ENCODE peak calls at places on chromosome 3, in four cellular contexts. Y is SK-N-SH, W is GM23248, B is PC-3. H is an unnamed sample.

GRCh38 chr3:57803647-57804081 is 47.6 kb downstream of the SLMAP start:
- DNase-seq in Y (no peak), B (peak), W (peak), H (peak)

GRCh38 chr3:15007681-15008141 is 57.4 kb downstream of the MRPS25 start:
- DNase-seq in B (peak), Y (no peak), W (peak), H (no peak)

GRCh38 chr3:74139648-74140047 is 474.8 kb downstream of the CNTN3 start:
- DNase-seq in B (no peak), Y (peak), W (peak), H (peak)

GRCh38 chr3:62046326-62046725 is 327.0 kb downstream of the FEZF2 start:
- DNase-seq in B (no peak), W (peak), Y (no peak), H (no peak)

GRCh38 chr3:52834871-52835501 is at the start of gene MUSTN1:
- DNase-seq in W (no peak), B (no peak), Y (no peak), H (peak)

GRCh38 chr3:42702982-42703694 is 540 bp upstream of the HHATL start:
- DNase-seq in W (no peak), Y (peak), B (no peak), H (no peak)

GRCh38 chr3:60954049-60954448 is 297.2 kb downstream of the FHIT start:
- DNase-seq in Y (no peak), W (peak), B (peak), H (no peak)

GRCh38 chr3:15317164-15317477 is 15.3 kb downstream of the SH3BP5 start:
- DNase-seq in Y (no peak), W (peak), B (no peak), H (no peak)

GRCh38 chr3:111904376-111905241 is 45.5 kb downstream of the PHLDB2 start:
- DNase-seq in Y (no peak), W (peak), B (peak), H (no peak)

GRCh38 chr3:186251948-186252619 is 110.0 kb downstream of the DGKG start:
- DNase-seq in Y (peak), B (no peak), W (no peak), H (no peak)

GRCh38 chr3:55543228-55543627 is 56.1 kb upstream of the WNT5A start:
- DNase-seq in B (no peak), Y (no peak), W (peak), H (no peak)

GRCh38 chr3:113626513-113627371 is 69.7 kb downstream of the USF3 start:
- DNase-seq in Y (peak), W (peak), B (peak), H (peak)

GRCh38 chr3:196792771-196793170 is 53.1 kb downstream of the PAK2 start:
- DNase-seq in B (peak), W (peak), Y (no peak), H (no peak)

GRCh38 chr3:194053136-194053535 is 82.8 kb upstream of the HES1 start:
- DNase-seq in W (no peak), Y (no peak), B (no peak), H (no peak)

GRCh38 chr3:148833223-148833622 is 5.6 kb downstream of the CPB1 start:
- DNase-seq in Y (no peak), B (no peak), W (no peak), H (no peak)

GRCh38 chr3:60001369-60001768 is 951.5 kb upstream of the CFAP20DC start:
- DNase-seq in W (no peak), Y (no peak), B (no peak), H (no peak)

GRCh38 chr3:195075199-195075940 is 195.6 kb downstream of the XXYLT1 start:
- DNase-seq in Y (no peak), B (no peak), W (no peak), H (no peak)

GRCh38 chr3:107826727-107827126 is 264.1 kb downstream of the CD47 start:
- DNase-seq in B (no peak), Y (no peak), W (no peak), H (no peak)

DNA sequence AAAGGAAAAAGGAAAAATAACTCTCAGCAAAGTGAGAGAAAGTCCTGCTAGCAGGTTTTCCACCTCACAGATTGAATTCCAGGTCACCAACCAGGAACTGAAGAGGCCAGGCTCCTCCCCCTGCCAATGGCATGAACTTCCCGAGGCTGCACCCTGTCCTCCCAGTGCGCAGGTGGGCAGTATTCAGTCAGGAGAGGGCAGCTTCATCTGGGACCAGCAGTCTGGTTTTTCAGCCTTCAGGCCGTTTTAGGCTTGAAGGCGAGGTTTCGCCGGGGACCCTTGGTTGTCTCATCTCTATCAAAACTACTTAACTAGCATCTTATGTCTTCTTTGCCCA is 41.2 kb downstream of the TRAT1 start:
- DNase-seq in B (no peak), Y (no peak), W (no peak), H (no peak)
- H3K27ac ChIP-seq in B (peak), Y (no peak), W (no peak), H (no peak)

DNA sequence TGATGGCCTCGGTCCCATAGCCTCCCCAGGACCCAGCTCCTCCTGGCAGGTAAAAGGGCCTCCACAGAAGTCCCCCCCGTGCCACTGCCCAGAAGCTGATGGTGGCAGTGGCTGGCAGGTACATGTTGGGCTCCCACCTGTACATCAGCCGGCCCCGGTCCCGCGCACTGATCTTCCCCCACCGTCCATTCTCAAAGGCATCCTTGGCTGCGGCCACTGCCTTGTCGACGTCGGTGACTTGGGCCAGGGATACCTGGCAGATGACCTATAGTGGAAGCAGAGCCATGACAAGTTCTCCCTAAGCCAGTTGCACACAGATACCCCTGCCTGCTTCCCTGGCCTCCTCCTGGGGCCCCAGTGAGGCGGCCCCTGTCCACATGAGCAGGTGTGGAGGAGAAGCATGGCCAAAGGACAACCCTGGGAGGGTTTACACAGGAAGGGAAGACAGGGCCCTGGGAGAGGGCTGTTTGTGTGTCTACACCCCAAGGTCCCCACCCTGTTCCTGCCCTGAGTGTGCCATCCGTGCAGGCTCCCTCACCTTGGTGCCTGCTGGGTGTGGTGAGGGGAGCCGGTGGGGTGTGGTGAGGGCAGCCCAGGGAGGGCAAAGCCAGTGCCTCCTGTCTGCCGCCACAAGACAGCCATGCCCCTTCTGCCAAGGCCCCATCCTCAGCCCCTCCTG is 44.8 kb downstream of the ALDH1L1 start:
- DNase-seq in W (no peak), B (no peak), Y (peak), H (no peak)
- H3K4me3 ChIP-seq in W (no peak), B (no peak), Y (no peak), H (no peak)

GRCh38 chr3:31361391-31362273 is 171.1 kb upstream of the STT3B start:
- DNase-seq in B (peak), W (peak), Y (no peak), H (peak)
- TF ChIP-seq EZH2phosphoT487 in B (no peak), W (peak), Y (no peak), H (no peak)

DNA sequence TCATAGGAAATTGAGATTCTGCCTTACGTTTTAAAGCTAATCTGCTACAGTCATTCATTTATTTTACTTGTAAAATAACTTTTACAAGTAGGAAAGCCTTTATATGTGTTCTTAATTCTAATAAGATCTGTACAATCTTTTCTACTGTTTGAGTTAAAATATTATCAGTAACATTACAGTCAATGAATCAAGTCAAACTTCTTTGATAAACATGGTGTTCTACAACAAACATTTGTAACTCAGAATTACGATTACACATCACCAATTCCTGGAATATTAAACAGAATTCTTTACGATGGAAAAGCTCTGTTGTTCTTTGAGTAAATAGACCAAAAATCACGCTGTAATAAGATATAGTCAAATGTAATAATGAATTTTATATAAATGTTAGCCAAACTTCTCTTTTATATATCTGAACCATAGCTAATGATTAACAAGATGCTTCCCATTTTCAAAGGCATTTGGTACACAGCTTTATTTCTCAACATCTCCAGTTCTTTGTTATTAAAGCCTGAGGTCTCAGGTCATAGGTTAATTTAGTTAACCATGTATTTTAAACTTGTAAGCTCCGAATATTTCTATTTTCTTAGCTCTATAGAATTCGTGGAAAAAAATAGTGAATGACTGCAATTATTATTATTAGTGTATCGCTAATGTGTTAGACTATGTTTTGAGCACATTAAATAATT is 232.4 kb downstream of the NAALADL2 start:
- DNase-seq in B (no peak), W (no peak), Y (no peak), H (no peak)
- H3K27ac ChIP-seq in B (no peak), W (no peak), Y (no peak), H (no peak)

DNA sequence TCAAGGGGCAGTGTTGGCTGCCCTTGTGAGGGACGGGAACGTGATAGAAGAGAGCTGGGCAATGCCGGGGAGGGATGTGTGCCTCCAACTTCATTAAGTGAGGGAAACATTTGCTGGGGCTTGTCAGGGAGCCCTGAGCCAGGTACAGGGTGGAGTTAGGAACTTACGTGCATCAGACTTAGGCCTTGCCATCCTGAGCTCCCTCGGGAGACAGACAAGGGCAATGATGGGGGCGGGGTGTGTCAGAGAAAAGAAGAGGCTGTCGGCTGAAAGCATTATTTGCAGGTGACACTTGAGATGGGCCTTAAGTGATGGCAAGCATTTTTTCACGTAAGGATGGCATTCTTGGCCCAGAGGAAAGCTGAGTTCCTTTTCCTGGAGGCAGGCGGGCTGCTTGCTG is 1.6 kb downstream of the FAM131A start:
- DNase-seq in Y (no peak), W (no peak), B (no peak), H (no peak)
- H3K4me3 ChIP-seq in Y (peak), W (no peak), B (no peak), H (peak)

GRCh38 chr3:132256984-132257383 is 60.2 kb upstream of the ACP3 start:
- DNase-seq in W (peak), B (peak), Y (peak), H (peak)

GRCh38 chr3:132255041-132255745 is 62.0 kb upstream of the ACP3 start:
- DNase-seq in B (peak), W (peak), Y (no peak), H (no peak)

GRCh38 chr3:132254076-132254755 is 63.0 kb upstream of the ACP3 start:
- DNase-seq in Y (no peak), B (no peak), W (peak), H (no peak)

GRCh38 chr3:132248490-132248889 is 68.7 kb upstream of the ACP3 start:
- DNase-seq in W (no peak), B (no peak), Y (no peak), H (no peak)

DNA sequence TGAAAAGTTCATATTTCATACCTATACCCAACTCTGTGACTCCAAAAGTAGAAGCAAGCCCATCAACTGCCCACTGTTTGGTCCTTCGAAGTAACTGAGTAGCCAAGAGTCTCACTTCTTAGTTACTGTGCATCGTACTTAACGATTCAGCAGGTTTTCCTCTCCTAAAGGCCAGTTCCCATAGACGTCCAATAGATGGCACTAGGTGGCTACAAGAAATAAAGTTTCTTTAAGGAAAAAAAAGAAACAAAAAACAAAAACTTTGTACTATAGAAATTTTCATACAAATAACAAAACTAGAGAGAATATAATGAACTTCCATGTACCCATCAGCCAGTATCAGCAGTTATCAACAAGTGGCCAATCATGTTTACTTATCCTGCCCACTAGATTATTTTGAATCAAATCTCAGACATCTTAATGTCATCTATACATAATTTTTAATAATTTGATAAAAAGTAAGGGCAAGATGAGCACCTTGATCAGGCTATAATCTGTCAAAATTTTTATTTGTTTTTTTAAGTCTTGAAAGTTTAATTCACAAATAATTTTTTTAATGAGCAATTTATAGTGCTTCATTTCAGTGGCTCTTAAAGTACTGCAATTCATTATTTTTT is 63.8 kb upstream of the ACP3 start:
- DNase-seq in B (peak), W (peak), Y (peak), H (peak)
- TF ChIP-seq EZH2phosphoT487 in B (no peak), W (no peak), Y (no peak), H (no peak)

H was measured in neural progenitor cell.